ENCODE peak calls at places on chromosomes 16 and 17, in five cellular contexts. One of them, this sample, is unnamed.

GRCh38 chr17:81440511-81441244 is 45.4 kb downstream of the BAHCC1 start:
- DNase-seq in hepatocyte: peak
- DNase-seq in IMR-90: no peak
- DNase-seq in neuronal stem cell: peak
- DNase-seq in neural progenitor cell: peak
- DNase-seq in this sample: peak

GRCh38 chr17:48547839-48548686 is 3.2 kb upstream of the HOXB2 start:
- DNase-seq in hepatocyte: no peak
- DNase-seq in IMR-90: peak
- DNase-seq in neuronal stem cell: no peak
- DNase-seq in neural progenitor cell: peak
- DNase-seq in this sample: no peak

GRCh38 chr17:81831957-81832607 is 1.0 kb downstream of the MCRIP1 start:
- DNase-seq in hepatocyte: no peak
- DNase-seq in IMR-90: peak
- DNase-seq in neuronal stem cell: no peak
- DNase-seq in neural progenitor cell: no peak
- DNase-seq in this sample: no peak

GRCh38 chr16:21720533-21720932 is 56.8 kb downstream of the OTOA start:
- DNase-seq in hepatocyte: no peak
- DNase-seq in IMR-90: no peak
- DNase-seq in neuronal stem cell: no peak
- DNase-seq in neural progenitor cell: no peak
- DNase-seq in this sample: no peak

GRCh38 chr16:71552698-71553503 is 24.0 kb downstream of the TAT start:
- DNase-seq in hepatocyte: no peak
- DNase-seq in IMR-90: no peak
- DNase-seq in neuronal stem cell: no peak
- DNase-seq in neural progenitor cell: peak
- DNase-seq in this sample: peak

GRCh38 chr16:88840589-88841215 is 16.0 kb downstream of the GALNS start:
- DNase-seq in hepatocyte: no peak
- DNase-seq in IMR-90: no peak
- DNase-seq in neuronal stem cell: no peak
- DNase-seq in neural progenitor cell: no peak
- DNase-seq in this sample: no peak

GRCh38 chr17:65536573-65537342 is 24.7 kb downstream of the AXIN2 start:
- DNase-seq in hepatocyte: no peak
- DNase-seq in IMR-90: no peak
- DNase-seq in neuronal stem cell: no peak
- DNase-seq in neural progenitor cell: no peak
- DNase-seq in this sample: no peak

GRCh38 chr16:87586201-87586782 is 16.0 kb upstream of the JPH3 start:
- DNase-seq in hepatocyte: no peak
- DNase-seq in IMR-90: peak
- DNase-seq in neuronal stem cell: no peak
- DNase-seq in neural progenitor cell: no peak
- DNase-seq in this sample: no peak

GRCh38 chr17:83074696-83075223 is 4.6 kb upstream of the METRNL start:
- DNase-seq in hepatocyte: no peak
- DNase-seq in IMR-90: no peak
- DNase-seq in neuronal stem cell: no peak
- DNase-seq in neural progenitor cell: no peak
- DNase-seq in this sample: no peak

GRCh38 chr17:28145348-28145747 is 102.9 kb downstream of the NLK start:
- DNase-seq in hepatocyte: no peak
- DNase-seq in IMR-90: peak
- DNase-seq in neuronal stem cell: no peak
- DNase-seq in neural progenitor cell: no peak
- DNase-seq in this sample: no peak

GRCh38 chr16:86634290-86634689 is 55.9 kb downstream of the FOXL1 start:
- DNase-seq in hepatocyte: no peak
- DNase-seq in IMR-90: peak
- DNase-seq in neuronal stem cell: no peak
- DNase-seq in neural progenitor cell: peak
- DNase-seq in this sample: no peak

GRCh38 chr17:52145496-52145895 is 13.0 kb downstream of the CA10 start:
- DNase-seq in hepatocyte: no peak
- DNase-seq in IMR-90: no peak
- DNase-seq in neuronal stem cell: no peak
- DNase-seq in neural progenitor cell: no peak
- DNase-seq in this sample: no peak

GRCh38 chr16:86455609-86456008 is 54.7 kb upstream of the FOXF1 start:
- DNase-seq in hepatocyte: no peak
- DNase-seq in IMR-90: no peak
- DNase-seq in neuronal stem cell: no peak
- DNase-seq in neural progenitor cell: no peak
- DNase-seq in this sample: no peak

GRCh38 chr17:75487351-75488070 is 27.8 kb downstream of the CASKIN2 start:
- DNase-seq in hepatocyte: no peak
- DNase-seq in IMR-90: no peak
- DNase-seq in neuronal stem cell: no peak
- DNase-seq in neural progenitor cell: no peak
- DNase-seq in this sample: no peak

GRCh38 chr17:4101127-4101798 is 41.6 kb downstream of the ZZEF1 start:
- DNase-seq in hepatocyte: peak
- DNase-seq in IMR-90: peak
- DNase-seq in neuronal stem cell: no peak
- DNase-seq in neural progenitor cell: no peak
- DNase-seq in this sample: no peak
- H2AFZ ChIP-seq in hepatocyte: no peak
- H2AFZ ChIP-seq in IMR-90: peak
- H2AFZ ChIP-seq in neuronal stem cell: no peak
- H2AFZ ChIP-seq in neural progenitor cell: no peak
- H2AFZ ChIP-seq in this sample: no peak

DNA sequence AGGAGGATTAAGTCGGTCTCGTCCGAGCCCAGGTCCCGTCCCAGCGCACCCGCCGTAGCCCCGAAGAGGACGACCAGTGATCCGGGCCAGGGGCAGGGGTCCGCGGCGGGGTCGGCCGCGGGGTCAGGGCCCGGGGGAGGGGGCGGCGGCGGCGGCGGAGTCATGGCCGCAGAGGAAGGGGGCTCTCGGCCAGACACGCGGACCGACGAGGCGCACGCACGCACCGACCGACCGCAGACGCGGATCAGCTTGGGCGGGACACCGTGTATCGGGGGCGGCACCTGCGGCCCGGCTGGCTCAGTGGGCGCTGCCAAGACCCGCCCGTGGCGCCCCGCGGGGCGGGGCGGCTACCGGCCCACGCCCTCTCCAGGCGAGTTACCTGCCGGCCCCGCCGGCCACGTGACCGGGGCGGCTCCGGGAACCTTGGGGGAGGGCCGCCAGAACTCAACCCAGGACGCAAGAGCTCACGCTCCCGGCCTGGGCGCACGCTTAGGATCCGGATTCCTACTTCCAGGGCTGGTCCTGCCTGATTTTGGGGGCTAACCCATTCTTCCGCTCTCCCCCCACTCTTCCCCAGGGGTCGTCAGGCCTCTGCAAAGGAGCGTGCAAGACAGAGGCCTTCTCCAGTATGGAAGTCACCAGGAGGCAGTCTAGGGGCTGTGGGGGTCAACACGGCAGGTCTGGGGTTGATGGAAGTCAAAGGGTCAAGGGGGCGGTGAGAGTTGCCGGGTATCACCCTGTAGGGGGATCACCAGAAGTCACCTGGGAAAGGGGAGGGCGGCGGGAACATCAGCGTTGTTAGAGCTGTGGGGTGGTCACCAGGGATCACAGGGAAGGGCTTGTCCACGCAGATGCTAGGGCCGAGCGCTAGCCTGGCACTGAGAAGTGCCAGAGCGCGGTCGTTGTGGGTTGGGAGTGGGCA is at the start of gene ESRP2:
- DNase-seq in hepatocyte: peak
- DNase-seq in IMR-90: no peak
- DNase-seq in neuronal stem cell: no peak
- DNase-seq in neural progenitor cell: peak
- DNase-seq in this sample: peak
- H2AFZ ChIP-seq in hepatocyte: peak
- H2AFZ ChIP-seq in IMR-90: peak
- H2AFZ ChIP-seq in neuronal stem cell: peak
- H2AFZ ChIP-seq in neural progenitor cell: peak
- H2AFZ ChIP-seq in this sample: no peak

GRCh38 chr17:44210342-44211192 is 8.9 kb downstream of the UBTF start:
- DNase-seq in hepatocyte: peak
- DNase-seq in IMR-90: peak
- DNase-seq in neuronal stem cell: peak
- DNase-seq in neural progenitor cell: peak
- DNase-seq in this sample: no peak
- H2AFZ ChIP-seq in hepatocyte: no peak
- H2AFZ ChIP-seq in IMR-90: peak
- H2AFZ ChIP-seq in neuronal stem cell: no peak
- H2AFZ ChIP-seq in neural progenitor cell: no peak
- H2AFZ ChIP-seq in this sample: no peak

GRCh38 chr16:11609474-11610120 is 22.9 kb upstream of the LITAF start:
- DNase-seq in hepatocyte: no peak
- DNase-seq in IMR-90: no peak
- DNase-seq in neuronal stem cell: no peak
- DNase-seq in neural progenitor cell: peak
- DNase-seq in this sample: no peak
- H2AFZ ChIP-seq in hepatocyte: no peak
- H2AFZ ChIP-seq in IMR-90: peak
- H2AFZ ChIP-seq in neuronal stem cell: peak
- H2AFZ ChIP-seq in neural progenitor cell: peak
- H2AFZ ChIP-seq in this sample: no peak

DNA sequence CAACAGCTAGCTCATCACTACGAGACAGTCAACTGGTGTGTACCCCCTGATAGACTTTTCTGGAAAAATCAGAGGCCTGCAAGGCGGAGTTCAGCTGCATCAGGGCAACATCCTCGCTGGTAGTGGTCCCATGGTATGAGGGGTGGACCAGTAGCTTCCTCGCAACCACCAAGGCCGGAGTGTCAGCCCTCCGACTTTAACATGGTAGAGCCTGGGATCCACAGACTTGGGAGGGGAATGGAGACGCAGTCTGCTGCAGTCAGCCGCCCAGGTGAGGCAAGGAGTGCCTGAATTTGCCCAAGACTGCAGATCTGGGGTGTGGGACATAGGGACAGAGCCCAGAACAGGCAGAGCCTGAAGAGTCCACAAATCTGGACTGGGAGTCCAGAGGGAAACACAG is 13.4 kb downstream of the ZG16B start:
- DNase-seq in hepatocyte: no peak
- DNase-seq in IMR-90: no peak
- DNase-seq in neuronal stem cell: no peak
- DNase-seq in neural progenitor cell: no peak
- DNase-seq in this sample: no peak
- H2AFZ ChIP-seq in hepatocyte: no peak
- H2AFZ ChIP-seq in IMR-90: no peak
- H2AFZ ChIP-seq in neuronal stem cell: peak
- H2AFZ ChIP-seq in neural progenitor cell: no peak
- H2AFZ ChIP-seq in this sample: no peak

GRCh38 chr17:6708357-6708961 is 4.7 kb downstream of the SLC13A5 start:
- DNase-seq in hepatocyte: no peak
- DNase-seq in IMR-90: no peak
- DNase-seq in neuronal stem cell: no peak
- DNase-seq in neural progenitor cell: no peak
- DNase-seq in this sample: no peak

GRCh38 chr17:6712058-6712853 is 913 bp downstream of the SLC13A5 start:
- DNase-seq in hepatocyte: peak
- DNase-seq in IMR-90: no peak
- DNase-seq in neuronal stem cell: peak
- DNase-seq in neural progenitor cell: peak
- DNase-seq in this sample: peak

GRCh38 chr17:6711081-6711674 is 2.0 kb downstream of the SLC13A5 start:
- DNase-seq in hepatocyte: no peak
- DNase-seq in IMR-90: no peak
- DNase-seq in neuronal stem cell: no peak
- DNase-seq in neural progenitor cell: no peak
- DNase-seq in this sample: peak

GRCh38 chr17:6711681-6712057 is 1.5 kb downstream of the SLC13A5 start:
- DNase-seq in hepatocyte: no peak
- DNase-seq in IMR-90: no peak
- DNase-seq in neuronal stem cell: no peak
- DNase-seq in neural progenitor cell: no peak
- DNase-seq in this sample: peak

GRCh38 chr17:6710317-6710716 is 2.9 kb downstream of the SLC13A5 start:
- DNase-seq in hepatocyte: no peak
- DNase-seq in IMR-90: no peak
- DNase-seq in neuronal stem cell: no peak
- DNase-seq in neural progenitor cell: no peak
- DNase-seq in this sample: no peak
- H2AFZ ChIP-seq in hepatocyte: no peak
- H2AFZ ChIP-seq in IMR-90: no peak
- H2AFZ ChIP-seq in neuronal stem cell: no peak
- H2AFZ ChIP-seq in neural progenitor cell: no peak
- H2AFZ ChIP-seq in this sample: no peak

GRCh38 chr17:58960068-58960467 is 146.6 kb downstream of the TRIM37 start:
- DNase-seq in hepatocyte: peak
- DNase-seq in IMR-90: peak
- DNase-seq in neuronal stem cell: no peak
- DNase-seq in neural progenitor cell: no peak
- DNase-seq in this sample: peak
- H2AFZ ChIP-seq in hepatocyte: no peak
- H2AFZ ChIP-seq in IMR-90: no peak
- H2AFZ ChIP-seq in neuronal stem cell: no peak
- H2AFZ ChIP-seq in neural progenitor cell: no peak
- H2AFZ ChIP-seq in this sample: peak

GRCh38 chr17:79046501-79047280 is 22.7 kb downstream of the C1QTNF1 start:
- DNase-seq in hepatocyte: no peak
- DNase-seq in IMR-90: no peak
- DNase-seq in neuronal stem cell: no peak
- DNase-seq in neural progenitor cell: no peak
- DNase-seq in this sample: no peak
- H2AFZ ChIP-seq in hepatocyte: no peak
- H2AFZ ChIP-seq in IMR-90: no peak
- H2AFZ ChIP-seq in neuronal stem cell: peak
- H2AFZ ChIP-seq in neural progenitor cell: no peak
- H2AFZ ChIP-seq in this sample: no peak